ENCODE peak calls at places on chromosomes 12 and 14, in ten cellular contexts. A is uterus, H is tibial nerve, P is right lobe of liver, F is ovary, G is HCT116, E is esophagus squamous epithelium, S is breast epithelium, R is HepG2, Z is A549. K is an unnamed sample.

GRCh38 chr12:41521872-41522379 is 333.8 kb downstream of the PDZRN4 start:
- DNase-seq in F (no peak), Z (no peak), G (no peak), E (no peak), P (no peak), A (no peak), S (no peak), R (no peak), H (no peak), K (no peak)

GRCh38 chr14:68628605-68629310 is 164.1 kb downstream of the ZFP36L1 start:
- DNase-seq in P (peak; percentile 71), G (no peak), E (no peak), R (peak; percentile 19), Z (no peak), S (peak; percentile 83), H (no peak), A (peak; percentile 21), F (no peak), K (no peak)

GRCh38 chr12:125185740-125186470 is 120.7 kb downstream of the AACS start:
- DNase-seq in P (peak; percentile 83), S (peak; percentile 23), E (no peak), R (peak; percentile 53), G (peak; percentile 49), A (no peak), H (no peak), Z (peak; percentile 65), F (peak; percentile 53), K (peak; percentile 87)

GRCh38 chr12:125104978-125105377 is 39.7 kb downstream of the AACS start:
- DNase-seq in G (no peak), P (no peak), S (no peak), Z (no peak), F (no peak), R (no peak), E (no peak), H (no peak), A (no peak), K (no peak)

GRCh38 chr14:54739514-54739913 is 163.1 kb downstream of the GCH1 start:
- DNase-seq in F (no peak), E (no peak), S (no peak), R (no peak), G (no peak), Z (no peak), H (no peak), A (no peak), P (no peak), K (no peak)

GRCh38 chr14:23443411-23443812 is 8.0 kb upstream of the MYH7 start:
- DNase-seq in R (no peak), H (no peak), E (no peak), P (no peak), S (no peak), F (no peak), Z (no peak), G (no peak), A (no peak), K (peak; percentile 85)

GRCh38 chr12:10153271-10154144 is 18.4 kb downstream of the OLR1 start:
- DNase-seq in P (peak; percentile 74), S (peak; percentile 47), R (peak; percentile 16), Z (peak; percentile 55), H (peak; percentile 38), F (peak; percentile 62), E (no peak), G (peak; percentile 21), A (peak; percentile 66), K (peak; percentile 85)

GRCh38 chr12:91993287-91994028 is 152.2 kb downstream of the BTG1 start:
- DNase-seq in P (no peak), A (no peak), G (no peak), Z (no peak), S (no peak), E (no peak), R (no peak), H (no peak), F (no peak), K (no peak)

GRCh38 chr12:52521175-52521574 is 981 bp upstream of the KRT5 start:
- DNase-seq in Z (no peak), E (no peak), H (no peak), G (peak; percentile 23), A (no peak), S (peak; percentile 86), F (no peak), P (no peak), R (no peak), K (no peak)

DNA sequence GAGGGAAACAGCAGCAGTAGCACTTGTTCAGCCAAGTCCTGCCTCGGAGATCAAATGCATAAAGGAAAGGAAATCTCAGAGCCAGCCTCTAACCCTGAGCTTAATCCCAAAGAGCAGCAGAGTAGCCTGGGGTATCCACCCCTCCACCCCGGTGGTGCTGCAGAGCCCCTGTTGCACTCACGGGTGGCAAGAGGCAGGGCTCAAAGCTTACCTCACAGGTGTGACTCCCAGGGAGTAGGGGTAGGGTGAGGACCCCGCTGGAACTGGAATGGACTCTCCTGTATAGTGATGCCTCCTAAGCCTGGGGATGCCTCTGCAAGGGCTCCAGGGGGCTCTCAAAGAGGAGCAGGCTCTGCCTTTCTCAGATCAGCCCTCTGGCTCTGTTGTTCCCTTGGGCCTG is 211.1 kb downstream of the CACNA1C start:
- DNase-seq in E (no peak), G (no peak), F (no peak), P (no peak), R (no peak), S (no peak), Z (no peak), A (no peak), H (no peak), K (no peak)
- H3K4me1 ChIP-seq in E (peaks cover 3% of the 10 kb centered on the region), G (no peaks in the 10 kb centered on the region), F (no peaks in the 10 kb centered on the region), P (peaks cover 7% of the 10 kb centered on the region), R (peaks cover 30% of the 10 kb centered on the region), S (no peaks in the 10 kb centered on the region), Z (no peaks in the 10 kb centered on the region), A (peaks cover 22% of the 10 kb centered on the region), H (peaks cover 45% of the 10 kb centered on the region), K (peaks cover 44% of the 10 kb centered on the region)

GRCh38 chr12:123490089-123490488 is 32.1 kb downstream of the SNRNP35 start:
- DNase-seq in F (no peak), G (no peak), R (no peak), P (no peak), H (no peak), A (no peak), S (no peak), Z (no peak), E (no peak), K (no peak)

GRCh38 chr12:123492290-123492689 is 34.4 kb downstream of the SNRNP35 start:
- DNase-seq in R (no peak), G (no peak), H (no peak), S (no peak), A (no peak), E (no peak), F (no peak), Z (no peak), P (no peak), K (no peak)

GRCh38 chr12:123489580-123489979 is 31.6 kb downstream of the SNRNP35 start:
- DNase-seq in R (no peak), P (no peak), S (no peak), A (no peak), G (no peak), F (no peak), H (no peak), E (no peak), Z (no peak), K (no peak)

GRCh38 chr12:123491056-123491455 is 33.1 kb downstream of the SNRNP35 start:
- DNase-seq in R (no peak), P (no peak), Z (no peak), E (no peak), S (no peak), A (no peak), H (no peak), G (no peak), F (no peak), K (no peak)

DNA sequence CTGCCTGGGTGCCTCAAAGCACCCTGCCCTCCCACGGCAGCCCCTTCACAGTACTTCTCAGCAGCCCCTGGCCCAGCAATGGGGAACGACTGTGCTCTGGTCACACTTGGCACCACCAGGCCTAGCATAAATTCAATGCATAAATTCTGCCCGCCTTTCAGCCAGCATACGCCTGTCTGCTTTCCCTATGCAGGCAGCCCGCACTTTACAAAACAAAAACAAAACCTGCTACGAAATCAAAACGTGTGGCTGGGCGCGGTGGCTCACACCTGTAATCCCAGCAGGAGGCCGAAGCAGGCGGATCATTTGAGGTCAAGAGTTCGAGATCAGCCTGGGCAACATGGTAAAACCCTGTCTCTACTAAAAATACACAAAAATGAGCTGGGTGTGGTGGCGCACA is 33.5 kb downstream of the SNRNP35 start:
- DNase-seq in S (no peak), E (no peak), H (no peak), P (no peak), G (no peak), Z (no peak), A (no peak), R (no peak), F (no peak), K (no peak)
- TF ChIP-seq POLR2A in S (no peak), E (no peak), H (no peak), P (no peak), G (no peak), Z (no peak), A (no peak), R (no peak), F (no peak), K (no peak)

GRCh38 chr14:96105089-96105920 is 66.1 kb downstream of the C14orf132 start:
- DNase-seq in S (no peak), F (no peak), A (peak; percentile 39), R (no peak), E (no peak), G (no peak), P (no peak), H (no peak), Z (no peak), K (no peak)
- H3K27ac ChIP-seq in S (peak overlapping the region; percentile 83), F (no peak overlapping the region), A (peak overlapping the region; percentile 64), R (no peak overlapping the region), E (peak overlapping the region; percentile 76), G (no peak overlapping the region), P (peak overlapping the region; percentile 70), H (peak overlapping the region; percentile 77), Z (peak overlapping the region; percentile 89), K (no peak overlapping the region)

GRCh38 chr14:20812576-20812975 is 9.9 kb upstream of the RNASE1 start:
- DNase-seq in F (no peak), G (no peak), Z (no peak), S (no peak), A (no peak), H (no peak), R (no peak), E (no peak), P (no peak), K (no peak)
- H3K4me1 ChIP-seq in F (no peaks in the 10 kb centered on the region), G (no peaks in the 10 kb centered on the region), Z (no peaks in the 10 kb centered on the region), S (no peaks in the 10 kb centered on the region), A (no peaks in the 10 kb centered on the region), H (peaks cover 9% of the 10 kb centered on the region), R (peaks cover 24% of the 10 kb centered on the region), E (no peaks in the 10 kb centered on the region), P (no peaks in the 10 kb centered on the region), K (no peaks in the 10 kb centered on the region)

K was measured in heart left ventricle.